ENCODE peak calls at places on chromosome 13, in four cellular contexts. X is neural progenitor cell, S is heart right ventricle, Z is GM23248. D is an unnamed sample. For H3K4me1, the result is how much of the 10 kb centered on the place peaks cover.

GRCh38 chr13:78045916-78046315 is 127.3 kb upstream of the EDNRB start:
- DNase-seq in X (no peak), S (peak), Z (no peak), D (no peak)

GRCh38 chr13:50074843-50075242 is 59.6 kb downstream of the KCNRG start:
- DNase-seq in X (no peak), S (no peak), Z (no peak), D (no peak)

GRCh38 chr13:61258185-61258584 is 157.5 kb downstream of the PCDH20 start:
- DNase-seq in X (no peak), S (no peak), Z (no peak), D (no peak)

GRCh38 chr13:96632536-96633320 is 361.5 kb downstream of the OXGR1 start:
- DNase-seq in X (no peak), S (no peak), Z (no peak), D (no peak)

GRCh38 chr13:114064516-114065140 is 67.8 kb downstream of the RASA3 start:
- DNase-seq in X (peak), S (peak), Z (peak), D (peak)

GRCh38 chr13:112719556-112719955 is 29.7 kb downstream of the ATP11A start:
- DNase-seq in X (no peak), S (no peak), Z (no peak), D (no peak)

GRCh38 chr13:101204270-101205011 is 211.9 kb downstream of the NALCN start:
- DNase-seq in X (no peak), S (no peak), Z (peak), D (no peak)

GRCh38 chr13:99496322-99497142 is 4.7 kb upstream of the TM9SF2 start:
- DNase-seq in X (no peak), S (peak), Z (peak), D (peak)

GRCh38 chr13:49253997-49254396 is 6.3 kb downstream of the CDADC1 start:
- DNase-seq in X (no peak), S (no peak), Z (no peak), D (no peak)

GRCh38 chr13:27006519-27007161 is 165.0 kb downstream of the USP12 start:
- DNase-seq in X (peak), S (no peak), Z (peak), D (no peak)

GRCh38 chr13:41678320-41678719 is 221.0 kb downstream of the RGCC start:
- DNase-seq in X (no peak), S (no peak), Z (peak), D (no peak)

GRCh38 chr13:53191091-53191490 is 162.5 kb downstream of the OLFM4 start:
- DNase-seq in X (peak), S (no peak), Z (peak), D (no peak)

GRCh38 chr13:98147521-98147920 is 4.6 kb downstream of the FARP1 start:
- DNase-seq in X (no peak), S (no peak), Z (no peak), D (no peak)

GRCh38 chr13:29359181-29359580 is 236.3 kb downstream of the SLC7A1 start:
- DNase-seq in X (no peak), S (no peak), Z (no peak), D (no peak)

GRCh38 chr13:40813662-40814454 is 24.4 kb downstream of the SLC25A15 start:
- DNase-seq in X (peak), S (no peak), Z (peak), D (no peak)

GRCh38 chr13:102233566-102234208 is 168.2 kb downstream of the FGF14 start:
- DNase-seq in X (no peak), S (no peak), Z (no peak), D (no peak)

GRCh38 chr13:44257806-44258205 is 115.8 kb upstream of the SERP2 start:
- DNase-seq in X (no peak), S (no peak), Z (peak), D (no peak)

GRCh38 chr13:72246396-72246795 is 379.4 kb upstream of the DACH1 start:
- DNase-seq in X (no peak), S (no peak), Z (no peak), D (no peak)

GRCh38 chr13:67632590-67632989 is 402.5 kb upstream of the PCDH9 start:
- DNase-seq in X (no peak), S (no peak), Z (no peak), D (no peak)

GRCh38 chr13:51523082-51523518 is 61.2 kb upstream of the WDFY2 start:
- DNase-seq in X (no peak), S (no peak), Z (peak), D (peak)

GRCh38 chr13:106522112-106522511 is 13.3 kb downstream of the EFNB2 start:
- DNase-seq in X (no peak), S (no peak), Z (no peak), D (no peak)

GRCh38 chr13:34207872-34208271 is 389.9 kb downstream of the RFC3 start:
- DNase-seq in X (no peak), S (no peak), Z (peak), D (no peak)

GRCh38 chr13:90502762-90503161 is 844.7 kb upstream of the MIR17HG start:
- DNase-seq in X (no peak), S (no peak), Z (no peak), D (no peak)

GRCh38 chr13:102091231-102091630 is 310.6 kb downstream of the FGF14 start:
- DNase-seq in X (peak), S (no peak), Z (no peak), D (no peak)

GRCh38 chr13:38542601-38543000 is 144.3 kb upstream of the FREM2 start:
- DNase-seq in X (no peak), S (no peak), Z (peak), D (no peak)

GRCh38 chr13:26561636-26562537 is 4.4 kb downstream of the WASF3 start:
- DNase-seq in X (peak), S (no peak), Z (peak), D (no peak)

GRCh38 chr13:85693889-85694511 is 105.2 kb downstream of the SLITRK6 start:
- DNase-seq in X (no peak), S (no peak), Z (no peak), D (no peak)

GRCh38 chr13:93794197-93794885 is 567.7 kb downstream of the GPC6 start:
- DNase-seq in X (no peak), S (no peak), Z (peak), D (no peak)

GRCh38 chr13:47499358-47500150 is 501.5 kb downstream of the SUCLA2 start:
- DNase-seq in X (no peak), S (no peak), Z (peak), D (no peak)

GRCh38 chr13:106496072-106496997 is 39.1 kb downstream of the EFNB2 start:
- DNase-seq in X (no peak), S (peak), Z (no peak), D (no peak)

GRCh38 chr13:103291693-103292572 is 225.7 kb upstream of the SLC10A2 start:
- DNase-seq in X (peak), S (no peak), Z (no peak), D (no peak)

GRCh38 chr13:24223341-24224231 is 63.1 kb downstream of the SPATA13 start:
- DNase-seq in X (no peak), S (peak), Z (no peak), D (no peak)

GRCh38 chr13:73767191-73767741 is 366.9 kb downstream of the KLF12 start:
- DNase-seq in X (peak), S (no peak), Z (no peak), D (no peak)

GRCh38 chr13:30396434-30397075 is 25.7 kb upstream of the UBE2L5 start:
- DNase-seq in X (no peak), S (no peak), Z (peak), D (no peak)

GRCh38 chr13:30403491-30403890 is 18.8 kb upstream of the UBE2L5 start:
- DNase-seq in X (no peak), S (no peak), Z (no peak), D (no peak)

GRCh38 chr13:30398601-30399072 is 23.7 kb upstream of the UBE2L5 start:
- DNase-seq in X (no peak), S (no peak), Z (peak), D (no peak)

GRCh38 chr13:30401347-30401746 is 20.9 kb upstream of the UBE2L5 start:
- DNase-seq in X (no peak), S (no peak), Z (no peak), D (no peak)

GRCh38 chr13:30400376-30400775 is 21.9 kb upstream of the UBE2L5 start:
- DNase-seq in X (no peak), S (no peak), Z (no peak), D (no peak)
- H3K4me1 ChIP-seq in X (under half), S (under half), Z (under half), D (under half)

GRCh38 chr13:110912651-110913051 is 2.2 kb downstream of the ANKRD10 start:
- DNase-seq in X (peak), S (no peak), Z (peak), D (peak)
- H3K4me3 ChIP-seq in X (peak), S (peak), Z (peak), D (peak)

GRCh38 chr13:21016487-21016886 is 44.9 kb downstream of the LATS2 start:
- DNase-seq in X (no peak), S (no peak), Z (no peak), D (no peak)
- H3K4me1 ChIP-seq in X (under half), S (half or more), Z (half or more), D (under half)

DNA sequence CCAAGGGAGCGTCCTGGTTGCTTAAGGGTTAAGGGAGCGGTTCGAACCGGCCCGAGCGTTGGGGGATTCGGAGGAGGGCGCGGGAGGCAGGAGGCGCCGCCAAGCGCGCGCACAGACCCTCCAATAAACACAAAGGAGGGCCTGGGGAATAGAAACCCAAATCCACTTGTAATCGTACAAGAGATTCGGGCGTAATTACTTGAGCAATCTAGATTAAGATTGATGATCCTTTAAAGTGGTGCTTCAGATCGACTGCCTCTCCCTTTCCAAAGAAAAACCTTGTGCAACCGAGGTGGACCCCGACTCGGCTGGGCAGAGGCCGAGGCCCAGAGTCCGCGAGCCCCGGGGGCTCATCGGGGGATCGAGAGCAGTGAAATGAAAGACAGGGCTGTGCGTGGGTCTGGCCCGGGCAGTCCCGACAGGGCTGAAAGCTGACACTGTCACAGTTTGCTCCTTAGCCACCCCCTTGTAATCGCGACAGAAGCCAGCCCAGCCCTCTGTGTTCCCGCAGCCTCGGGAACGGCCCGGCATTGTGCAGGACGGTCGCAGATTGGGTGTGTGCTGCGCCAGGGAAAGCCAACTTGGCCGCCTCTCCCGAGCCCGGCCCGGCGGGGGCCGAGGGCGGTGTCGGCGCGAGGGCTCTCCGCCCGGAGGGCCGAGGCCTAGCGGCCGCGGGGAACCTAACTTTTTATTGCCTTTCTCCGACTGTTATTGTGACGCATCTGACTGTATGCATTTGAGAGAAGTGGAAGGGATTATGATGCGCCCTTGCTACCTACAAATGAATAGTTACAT is 5.6 kb downstream of the MAB21L1 start:
- DNase-seq in X (peak), S (peak), Z (peak), D (peak)
- H3K4me3 ChIP-seq in X (peak), S (peak), Z (peak), D (peak)